ENCODE peak calls at places on chromosomes 5 and 9, in ten cellular contexts. U is AG04449, R is GM12865, C is SJSA1, G is uterus, S is aorta, Y is retinal pigment epithelial cell, J is pancreas, N is GM23338, M is ovary. A is an unnamed sample.

GRCh38 chr5:112787261-112787660 is 49.6 kb downstream of the APC start:
- DNase-seq in U (peak; percentile 34), R (no peak), C (no peak), G (no peak), S (no peak), Y (no peak), J (no peak), N (no peak), M (no peak), A (no peak)

GRCh38 chr5:71982717-71983395 is 124.4 kb upstream of the MAP1B start:
- DNase-seq in U (no peak), R (peak; percentile 15), C (no peak), G (no peak), S (no peak), Y (no peak), J (no peak), N (no peak), M (no peak), A (no peak)

GRCh38 chr9:134650431-134651190 is 9.0 kb downstream of the COL5A1 start:
- DNase-seq in U (no peak), R (no peak), C (no peak), G (no peak), S (peak; percentile 33), Y (no peak), J (no peak), N (no peak), M (peak; percentile 19), A (no peak)

GRCh38 chr5:134268019-134268601 is 42.2 kb upstream of the PPP2CA start:
- DNase-seq in U (no peak), R (no peak), C (no peak), G (no peak), S (no peak), Y (no peak), J (no peak), N (no peak), M (no peak), A (no peak)

GRCh38 chr5:151480859-151481258 is 33.5 kb downstream of the SLC36A1 start:
- DNase-seq in U (peak; percentile 62), R (no peak), C (no peak), G (no peak), S (no peak), Y (no peak), J (no peak), N (peak; percentile 27), M (no peak), A (no peak)

GRCh38 chr9:120655005-120655622 is 59.2 kb downstream of the MEGF9 start:
- DNase-seq in U (no peak), R (peak; percentile 21), C (no peak), G (no peak), S (no peak), Y (no peak), J (no peak), N (no peak), M (no peak), A (no peak)

GRCh38 chr9:5042661-5043178 is 57.6 kb downstream of the JAK2 start:
- DNase-seq in U (no peak), R (no peak), C (no peak), G (no peak), S (no peak), Y (no peak), J (no peak), N (peak; percentile 43), M (peak; percentile 16), A (no peak)

GRCh38 chr9:109557481-109557880 is 59.4 kb upstream of the PTPN3 start:
- DNase-seq in U (no peak), R (no peak), C (no peak), G (no peak), S (no peak), Y (no peak), J (no peak), N (no peak), M (no peak), A (no peak)

GRCh38 chr5:109062669-109063068 is 315.0 kb downstream of the FER start:
- DNase-seq in U (peak; percentile 9), R (no peak), C (no peak), G (no peak), S (no peak), Y (no peak), J (no peak), N (no peak), M (no peak), A (no peak)

GRCh38 chr5:31692561-31693221 is 53.8 kb downstream of the PDZD2 start:
- DNase-seq in U (no peak), R (no peak), C (no peak), G (peak; percentile 34), S (no peak), Y (no peak), J (no peak), N (no peak), M (peak; percentile 61), A (no peak)

GRCh38 chr9:137236936-137237421 is 4.1 kb upstream of the TUBB4B start:
- DNase-seq in U (no peak), R (no peak), C (no peak), G (no peak), S (no peak), Y (no peak), J (no peak), N (no peak), M (no peak), A (no peak)

GRCh38 chr9:137235424-137236237 is 4.9 kb downstream of the SLC34A3 start:
- DNase-seq in U (no peak), R (no peak), C (no peak), G (no peak), S (no peak), Y (no peak), J (no peak), N (peak; percentile 66), M (no peak), A (no peak)

GRCh38 chr9:137237759-137238726 is 3.0 kb upstream of the TUBB4B start:
- DNase-seq in U (no peak), R (no peak), C (no peak), G (no peak), S (no peak), Y (no peak), J (no peak), N (no peak), M (no peak), A (no peak)

GRCh38 chr9:137234758-137235423 is 4.2 kb downstream of the SLC34A3 start:
- DNase-seq in U (no peak), R (no peak), C (no peak), G (no peak), S (no peak), Y (no peak), J (no peak), N (no peak), M (no peak), A (no peak)

DNA sequence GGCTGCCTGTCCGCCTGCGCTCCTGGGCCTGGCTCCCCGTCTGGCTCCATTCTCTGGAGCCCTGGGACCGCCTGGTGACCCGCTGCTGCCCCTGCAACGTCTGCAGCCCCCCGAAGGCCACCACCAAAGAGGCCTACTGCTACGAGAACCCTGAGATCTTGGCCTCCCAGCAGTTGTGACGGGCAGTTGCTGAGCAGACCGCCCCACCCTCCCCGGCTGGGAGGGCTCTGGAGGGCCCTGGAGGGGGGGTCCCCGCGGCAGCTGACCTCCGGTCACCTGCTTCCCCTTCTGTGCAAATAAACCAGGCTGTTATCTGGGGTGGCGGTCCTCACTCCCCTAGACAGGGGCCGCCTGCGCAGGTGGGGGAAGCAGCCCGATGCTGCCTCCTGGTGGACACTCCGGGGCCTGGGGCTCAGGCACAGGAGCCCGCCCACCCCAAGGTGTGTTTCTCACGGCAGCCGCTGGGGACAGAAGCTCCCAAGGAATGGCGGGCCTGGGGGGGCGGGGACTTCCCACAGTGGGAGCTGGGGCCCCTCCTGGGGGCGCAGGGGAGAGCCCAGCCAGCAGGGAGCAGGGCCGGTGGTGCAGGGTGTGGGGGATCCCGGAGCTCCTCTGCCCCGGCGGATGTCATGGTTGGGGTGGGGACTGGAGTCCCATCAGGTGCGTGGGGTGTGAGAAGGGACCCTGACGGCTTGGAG is 4.7 kb upstream of the TUBB4B start:
- DNase-seq in U (no peak), R (peak; percentile 91), C (peak; percentile 86), G (peak; percentile 89), S (peak; percentile 86), Y (no peak), J (peak; percentile 88), N (peak; percentile 94), M (peak; percentile 90), A (peak; percentile 76)
- H3K4me3 ChIP-seq in U (no peak overlapping the region), R (no peak overlapping the region), C (no peak overlapping the region), G (peak overlapping the region; percentile 17), S (no peak overlapping the region), Y (peak overlapping the region; percentile 36), J (no peak overlapping the region), N (peak overlapping the region; percentile 35), M (peak overlapping the region; percentile 25), A (peak overlapping the region; percentile 9)

GRCh38 chr9:69173497-69173890 is 583 bp upstream of the TJP2 start:
- DNase-seq in U (no peak), R (no peak), C (no peak), G (no peak), S (no peak), Y (no peak), J (no peak), N (peak; percentile 86), M (no peak), A (no peak)
- H3K4me3 ChIP-seq in U (peak overlapping the region; percentile 81), R (peak overlapping the region; percentile 83), C (peak overlapping the region; percentile 86), G (peak overlapping the region; percentile 57), S (peak overlapping the region; percentile 40), Y (peak overlapping the region; percentile 68), J (peak overlapping the region; percentile 37), N (peak overlapping the region; percentile 67), M (peak overlapping the region; percentile 60), A (peak overlapping the region; percentile 68)

DNA sequence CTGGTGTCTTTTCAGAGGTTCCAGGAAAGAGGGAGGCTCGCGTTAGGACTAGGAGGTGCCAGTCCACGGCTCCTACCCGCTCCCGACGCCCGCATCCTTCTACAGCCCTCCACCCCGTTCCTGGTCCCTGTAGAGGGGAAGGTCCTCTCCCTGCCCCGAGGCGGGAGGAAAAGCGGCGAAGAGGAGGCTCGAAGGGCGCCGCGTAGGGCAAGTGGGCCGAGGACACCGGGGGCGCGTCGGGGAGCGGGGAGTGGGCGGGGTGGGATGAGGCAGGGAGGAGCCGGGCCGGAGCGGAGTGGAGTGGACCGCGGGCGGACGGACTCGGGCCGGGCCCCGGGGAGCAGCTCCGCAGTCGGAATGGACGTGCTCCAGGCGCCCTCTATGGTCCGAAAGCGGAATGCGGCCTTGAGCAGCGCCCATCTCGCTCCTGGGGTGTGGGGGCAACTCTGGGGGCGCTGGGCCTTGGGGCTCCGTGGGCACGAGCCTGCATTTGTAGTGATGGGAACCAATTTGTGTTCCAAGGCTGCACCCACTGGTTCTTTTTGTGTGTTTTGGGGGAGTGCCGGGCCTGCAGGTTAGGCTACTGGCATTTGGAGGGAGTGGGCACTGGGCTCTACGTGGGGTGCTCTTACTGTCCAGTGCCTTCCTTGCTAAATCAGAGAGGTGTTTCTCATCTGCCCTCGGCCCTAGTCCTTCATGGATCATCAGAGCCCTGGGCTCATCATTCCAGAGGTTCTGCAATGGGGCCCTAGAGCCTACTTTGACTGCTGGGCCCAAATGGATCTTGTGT is 7.3 kb downstream of the IRX1 start:
- DNase-seq in U (no peak), R (no peak), C (no peak), G (no peak), S (no peak), Y (no peak), J (peak; percentile 30), N (peak; percentile 71), M (no peak), A (no peak)
- H3K4me3 ChIP-seq in U (peak overlapping the region; percentile 69), R (no peak overlapping the region), C (no peak overlapping the region), G (no peak overlapping the region), S (no peak overlapping the region), Y (no peak overlapping the region), J (no peak overlapping the region), N (peak overlapping the region; percentile 46), M (no peak overlapping the region), A (no peak overlapping the region)

DNA sequence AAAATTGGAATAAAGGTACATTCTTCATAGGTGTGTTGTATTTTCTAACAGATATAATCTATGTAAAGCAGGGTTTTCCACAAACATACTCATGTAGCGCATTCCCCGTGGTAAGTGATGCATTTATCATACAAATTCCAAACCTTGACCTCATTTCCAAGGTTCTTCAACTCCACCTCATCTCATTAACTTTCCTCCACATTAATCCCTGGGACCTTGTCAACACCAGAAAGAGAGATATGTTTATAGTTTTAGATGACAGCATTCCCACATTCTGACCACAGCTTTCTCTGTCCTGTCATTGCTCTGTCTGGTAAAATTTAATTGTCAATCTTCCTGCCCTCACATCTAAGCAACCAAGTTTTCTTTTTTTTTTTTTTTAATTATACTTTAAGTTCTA is 415.1 kb downstream of the TMEM161B start:
- DNase-seq in U (no peak), R (no peak), C (no peak), G (no peak), S (no peak), Y (no peak), J (no peak), N (no peak), M (no peak), A (no peak)
- H3K4me3 ChIP-seq in U (no peak overlapping the region), R (no peak overlapping the region), C (no peak overlapping the region), G (no peak overlapping the region), S (no peak overlapping the region), Y (no peak overlapping the region), J (no peak overlapping the region), N (no peak overlapping the region), M (no peak overlapping the region), A (no peak overlapping the region)